ENCODE peak calls at places on chromosome 19, in six cellular contexts. R, Y, G, C, B and L are unnamed samples.

GRCh38 chr19:42441047-42441440 is 1.7 kb downstream of the CXCL17 start:
- DNase-seq in R (no peak), Y (no peak), B (no peak), G (peak), C (no peak), L (no peak)

GRCh38 chr19:11480081-11480926 is 542 bp downstream of the ELAVL3 start:
- DNase-seq in C (no peak), G (no peak), B (no peak), R (no peak), Y (no peak), L (peak)

GRCh38 chr19:19529783-19530422 is 1.2 kb downstream of the YJEFN3 start:
- DNase-seq in C (no peak), G (no peak), R (no peak), B (no peak), Y (no peak), L (no peak)

GRCh38 chr19:18165794-18166544 is 7.6 kb upstream of the IFI30 start:
- DNase-seq in Y (no peak), R (no peak), G (no peak), B (no peak), C (no peak), L (peak)

GRCh38 chr19:18304194-18304495 is 18.7 kb downstream of the LSM4 start:
- DNase-seq in R (no peak), G (no peak), B (no peak), C (no peak), Y (no peak), L (no peak)

GRCh38 chr19:33731886-33732285 is 64.8 kb upstream of the KCTD15 start:
- DNase-seq in G (no peak), R (no peak), B (no peak), C (no peak), Y (no peak), L (no peak)

GRCh38 chr19:48962029-48962848 is 2.9 kb upstream of the FTL start:
- DNase-seq in R (no peak), Y (peak), C (peak), B (no peak), G (no peak), L (peak)

GRCh38 chr19:3669134-3669436 is 31.2 kb downstream of the PIP5K1C start:
- DNase-seq in G (no peak), C (no peak), R (no peak), B (no peak), Y (no peak), L (no peak)

GRCh38 chr19:48625891-48626327 is 6.6 kb downstream of the SPHK2 start:
- DNase-seq in R (no peak), G (no peak), C (no peak), B (no peak), Y (no peak), L (no peak)

GRCh38 chr19:50624949-50625600 is 14.6 kb downstream of the SYT3 start:
- DNase-seq in B (no peak), G (no peak), R (no peak), C (no peak), Y (no peak), L (no peak)

GRCh38 chr19:16327911-16328823 is 3.5 kb downstream of the KLF2 start:
- DNase-seq in G (peak), B (no peak), C (peak), Y (no peak), R (peak), L (peak)

GRCh38 chr19:10803252-10803651 is 32.8 kb downstream of the TMED1 start:
- DNase-seq in Y (no peak), R (no peak), G (no peak), B (no peak), C (no peak), L (no peak)

GRCh38 chr19:5627395-5627904 is 4.6 kb downstream of the SAFB start:
- DNase-seq in Y (peak), C (no peak), R (no peak), B (no peak), G (no peak), L (peak)

GRCh38 chr19:47429140-47429793 is 9.9 kb upstream of the MEIS3 start:
- DNase-seq in R (no peak), C (no peak), B (no peak), G (no peak), Y (no peak), L (no peak)